ENCODE peak calls at places on chromosome 3, in eight cellular contexts. Q is lower lobe of right lung; G is RWPE1; U is CD8-positive, alpha-beta T cell; S is adrenal gland; R is tibial nerve; W is naive thymus-derived CD4-positive, alpha-beta T cell; X is transverse colon. M is an unnamed sample.

GRCh38 chr3:157231071-157231470 is 71.1 kb upstream of the CCNL1 start:
- DNase-seq in Q (no peak), G (no peak), U (no peak), S (no peak), R (no peak), W (no peak), X (no peak), M (no peak)

GRCh38 chr3:47399531-47400270 is 18.9 kb downstream of the PTPN23 start:
- DNase-seq in Q (no peak), G (no peak), U (no peak), S (no peak), R (no peak), W (no peak), X (no peak), M (no peak)

GRCh38 chr3:53498993-53499641 is 4.7 kb downstream of the CACNA1D start:
- DNase-seq in Q (no peak), G (no peak), U (no peak), S (no peak), R (no peak), W (no peak), X (no peak), M (no peak)

GRCh38 chr3:156751461-156752025 is 74.6 kb upstream of the LEKR1 start:
- DNase-seq in Q (no peak), G (peak), U (no peak), S (peak), R (peak), W (no peak), X (peak), M (peak)

GRCh38 chr3:145015243-145015642 is 1043.6 kb downstream of the DIPK2A start:
- DNase-seq in Q (no peak), G (peak), U (no peak), S (no peak), R (no peak), W (no peak), X (no peak), M (no peak)

GRCh38 chr3:95758707-95759106 is 1055.7 kb upstream of the EPHA6 start:
- DNase-seq in Q (no peak), G (no peak), U (no peak), S (no peak), R (no peak), W (no peak), X (no peak), M (no peak)

GRCh38 chr3:6734395-6734746 is 126.5 kb upstream of the GRM7 start:
- DNase-seq in Q (no peak), G (no peak), U (no peak), S (no peak), R (no peak), W (no peak), X (no peak), M (no peak)

GRCh38 chr3:98906230-98906629 is 4.7 kb upstream of the DCBLD2 start:
- DNase-seq in Q (no peak), G (peak), U (no peak), S (no peak), R (no peak), W (no peak), X (no peak), M (no peak)

GRCh38 chr3:194622621-194623360 is 10.4 kb downstream of the TMEM44 start:
- DNase-seq in Q (no peak), G (no peak), U (no peak), S (no peak), R (no peak), W (no peak), X (no peak), M (no peak)
- H3K27ac ChIP-seq in Q (no peak), G (no peak), U (no peak), S (no peak), R (no peak), W (no peak), X (no peak), M (no peak)

GRCh38 chr3:123511084-123511483 is 62.2 kb upstream of the ADCY5 start:
- DNase-seq in Q (no peak), G (no peak), U (no peak), S (no peak), R (no peak), W (no peak), X (no peak), M (no peak)

GRCh38 chr3:123508176-123508575 is 59.3 kb upstream of the ADCY5 start:
- DNase-seq in Q (no peak), G (no peak), U (no peak), S (no peak), R (no peak), W (no peak), X (no peak), M (no peak)

GRCh38 chr3:123505820-123506219 is 56.9 kb upstream of the ADCY5 start:
- DNase-seq in Q (no peak), G (no peak), U (no peak), S (no peak), R (no peak), W (no peak), X (no peak), M (no peak)

DNA sequence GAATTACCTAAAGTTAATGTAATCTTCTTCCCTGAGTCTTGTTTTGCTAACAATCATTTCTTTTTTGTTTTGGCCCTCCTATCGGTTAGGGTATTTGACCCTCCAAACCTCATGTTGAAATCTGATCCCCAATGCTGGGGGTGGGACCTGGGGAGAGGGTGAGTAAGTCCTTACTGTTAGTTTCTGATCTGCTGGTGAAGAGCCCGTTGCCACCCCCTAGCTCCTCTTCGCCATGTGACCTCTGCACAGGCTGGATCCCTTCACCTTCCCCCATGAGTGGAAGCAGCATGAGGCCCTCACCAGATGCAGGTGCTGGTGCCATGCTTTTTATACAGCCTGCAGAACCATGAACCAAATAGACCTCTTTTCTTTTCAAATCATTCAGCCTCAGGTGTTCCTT is 62.8 kb upstream of the ADCY5 start:
- DNase-seq in Q (no peak), G (no peak), U (no peak), S (no peak), R (no peak), W (no peak), X (no peak), M (no peak)
- H3K27ac ChIP-seq in Q (no peak), G (no peak), U (no peak), S (no peak), R (no peak), W (no peak), X (no peak), M (no peak)

DNA sequence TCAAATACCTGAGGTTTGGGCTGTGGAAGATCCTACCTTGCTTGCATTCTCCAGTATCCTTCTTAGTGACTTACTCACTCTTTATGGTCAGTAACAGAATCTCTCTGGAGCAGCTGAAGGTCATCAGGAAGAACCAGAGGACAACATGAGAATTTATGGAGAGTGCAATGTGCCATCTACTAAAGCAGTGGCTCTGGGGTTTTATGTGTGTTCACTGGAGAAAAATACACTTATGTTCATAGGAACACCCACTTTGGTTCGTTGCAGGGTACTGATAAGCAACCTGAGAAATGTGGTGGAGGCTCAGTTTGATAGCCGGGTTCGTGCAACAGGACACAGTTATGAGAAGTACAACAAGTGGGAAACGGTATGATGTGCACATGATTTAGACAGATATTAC is 12.8 kb downstream of the CPB1 start:
- DNase-seq in Q (no peak), G (no peak), U (no peak), S (no peak), R (no peak), W (no peak), X (no peak), M (no peak)
- H3K27ac ChIP-seq in Q (no peak), G (no peak), U (no peak), S (peak), R (no peak), W (no peak), X (no peak), M (no peak)

GRCh38 chr3:66498718-66499611 is 1.9 kb downstream of the LRIG1 start:
- DNase-seq in Q (no peak), G (no peak), U (no peak), S (no peak), R (no peak), W (no peak), X (no peak), M (no peak)

GRCh38 chr3:66500575-66501482 is at the start of gene LRIG1:
- DNase-seq in Q (peak), G (peak), U (peak), S (peak), R (peak), W (peak), X (peak), M (peak)

GRCh38 chr3:66497982-66498671 is 2.7 kb downstream of the LRIG1 start:
- DNase-seq in Q (no peak), G (no peak), U (no peak), S (no peak), R (no peak), W (no peak), X (no peak), M (no peak)

GRCh38 chr3:66501483-66502266 is 853 bp upstream of the LRIG1 start:
- DNase-seq in Q (no peak), G (no peak), U (no peak), S (no peak), R (no peak), W (no peak), X (no peak), M (no peak)

DNA sequence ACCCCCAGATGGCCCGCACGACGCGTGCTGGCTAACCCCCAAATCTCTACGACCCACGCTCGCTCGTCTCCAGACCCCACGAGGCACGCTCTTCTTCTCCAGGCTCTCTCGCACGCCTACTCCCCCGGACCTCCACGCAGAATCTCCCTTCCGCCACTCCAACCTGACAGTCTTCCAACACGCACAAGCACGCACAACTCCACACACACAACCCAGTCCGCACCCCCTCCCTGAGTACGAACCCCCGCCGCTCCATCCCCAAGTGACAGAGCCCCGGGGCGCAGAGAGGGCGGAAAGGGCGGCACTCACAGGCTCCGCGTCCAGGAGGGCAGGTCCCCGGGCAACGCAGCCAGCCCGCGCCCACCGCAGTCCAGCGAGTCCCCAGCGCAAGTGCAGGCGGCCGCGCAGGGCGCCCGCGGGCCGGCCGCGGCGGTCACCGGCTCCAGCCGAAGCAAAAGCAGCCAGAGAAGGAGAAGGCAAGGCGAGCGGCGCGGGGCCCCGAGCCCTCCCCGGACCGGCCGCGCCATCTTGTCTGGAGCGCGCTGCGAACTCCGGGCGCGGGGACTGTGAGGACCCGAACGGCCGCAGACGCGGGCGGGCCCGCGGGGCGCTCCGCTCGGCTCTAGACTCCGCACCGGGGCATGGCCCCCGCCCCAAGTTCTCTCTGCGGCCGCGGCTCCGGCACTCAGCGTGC is 794 bp downstream of the LRIG1 start:
- DNase-seq in Q (peak), G (no peak), U (peak), S (peak), R (peak), W (peak), X (peak), M (no peak)
- H3K27ac ChIP-seq in Q (peak), G (peak), U (peak), S (peak), R (peak), W (peak), X (peak), M (peak)

DNA sequence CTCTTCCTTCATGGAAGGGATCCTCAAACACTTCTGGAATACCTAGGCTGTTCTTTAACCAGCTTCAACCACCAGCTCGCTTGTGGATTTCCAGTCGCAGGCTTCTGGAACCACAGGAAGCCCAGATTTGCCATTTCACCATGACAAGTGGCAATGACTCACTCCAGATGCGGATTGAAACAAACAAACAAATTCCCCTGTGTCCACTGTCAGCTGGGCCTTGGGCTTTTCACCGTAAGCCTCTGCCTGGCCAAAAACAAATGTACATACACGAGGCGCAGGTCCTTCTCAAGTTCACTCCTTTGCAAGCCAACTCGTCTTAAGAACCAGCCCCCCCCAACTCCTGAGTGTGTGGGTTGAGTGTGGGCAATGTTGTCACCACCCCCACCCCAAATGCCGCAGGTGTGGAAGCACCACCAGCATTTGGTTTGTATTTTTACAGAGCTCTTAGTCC is 8.8 kb downstream of the BCL6 start:
- DNase-seq in Q (peak), G (no peak), U (no peak), S (peak), R (peak), W (no peak), X (no peak), M (no peak)
- H3K27ac ChIP-seq in Q (peak), G (peak), U (no peak), S (peak), R (peak), W (no peak), X (peak), M (peak)

GRCh38 chr3:170867552-170867951 is 2.4 kb downstream of the RPL22L1 start:
- DNase-seq in Q (no peak), G (no peak), U (no peak), S (no peak), R (no peak), W (no peak), X (no peak), M (no peak)
- H3K27ac ChIP-seq in Q (no peak), G (no peak), U (no peak), S (no peak), R (no peak), W (peak), X (no peak), M (peak)

GRCh38 chr3:73503781-73504180 is 121.0 kb downstream of the PDZRN3 start:
- DNase-seq in Q (no peak), G (no peak), U (no peak), S (no peak), R (no peak), W (no peak), X (no peak), M (no peak)
- H3K27ac ChIP-seq in Q (no peak), G (no peak), U (no peak), S (no peak), R (no peak), W (no peak), X (peak), M (peak)

GRCh38 chr3:37813403-37813802 is 48.3 kb upstream of the CTDSPL start:
- DNase-seq in Q (no peak), G (no peak), U (no peak), S (no peak), R (no peak), W (no peak), X (no peak), M (no peak)

GRCh38 chr3:37810788-37811187 is 50.9 kb upstream of the CTDSPL start:
- DNase-seq in Q (no peak), G (no peak), U (no peak), S (no peak), R (no peak), W (no peak), X (no peak), M (no peak)

GRCh38 chr3:37812497-37812896 is 49.2 kb upstream of the CTDSPL start:
- DNase-seq in Q (no peak), G (no peak), U (no peak), S (no peak), R (peak), W (no peak), X (no peak), M (no peak)

GRCh38 chr3:37809846-37810447 is 51.7 kb upstream of the CTDSPL start:
- DNase-seq in Q (no peak), G (no peak), U (no peak), S (no peak), R (no peak), W (no peak), X (no peak), M (no peak)

DNA sequence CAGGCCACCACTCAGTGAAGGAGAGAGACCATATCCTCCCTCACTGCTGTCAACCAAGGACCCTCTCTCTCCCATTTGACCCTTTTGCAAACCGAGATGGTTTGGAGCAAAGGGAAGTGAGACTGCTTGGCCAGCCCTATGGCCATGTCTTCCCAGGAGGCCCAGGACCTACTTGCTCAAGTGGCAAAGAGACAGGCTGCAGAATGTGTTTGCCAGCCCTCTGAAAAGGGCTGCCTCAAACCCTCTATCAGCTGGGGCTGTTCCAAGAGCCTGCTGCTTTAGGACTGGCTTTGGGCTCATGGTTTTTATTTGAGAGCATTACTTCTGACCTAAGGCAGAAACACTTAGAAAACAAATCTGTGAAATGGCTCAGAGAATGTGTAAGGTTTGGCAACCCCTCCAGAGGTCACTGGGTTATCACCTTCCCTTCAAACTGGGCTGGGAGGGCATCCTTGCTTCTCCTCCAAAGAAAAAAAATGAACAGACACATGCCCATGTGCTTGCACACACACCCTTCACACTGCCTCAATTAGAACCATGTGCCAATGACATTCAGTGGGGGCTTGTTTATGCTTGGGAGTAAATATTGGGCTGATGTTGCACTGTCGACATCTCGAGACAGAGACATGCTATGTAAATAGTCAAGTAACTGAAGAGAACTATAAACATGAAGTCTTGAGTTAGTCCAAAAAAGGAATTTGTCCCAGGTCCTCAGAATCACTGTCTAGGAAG is 49.9 kb upstream of the CTDSPL start:
- DNase-seq in Q (no peak), G (no peak), U (no peak), S (no peak), R (no peak), W (no peak), X (no peak), M (no peak)
- H3K27ac ChIP-seq in Q (no peak), G (no peak), U (no peak), S (no peak), R (no peak), W (no peak), X (peak), M (no peak)

DNA sequence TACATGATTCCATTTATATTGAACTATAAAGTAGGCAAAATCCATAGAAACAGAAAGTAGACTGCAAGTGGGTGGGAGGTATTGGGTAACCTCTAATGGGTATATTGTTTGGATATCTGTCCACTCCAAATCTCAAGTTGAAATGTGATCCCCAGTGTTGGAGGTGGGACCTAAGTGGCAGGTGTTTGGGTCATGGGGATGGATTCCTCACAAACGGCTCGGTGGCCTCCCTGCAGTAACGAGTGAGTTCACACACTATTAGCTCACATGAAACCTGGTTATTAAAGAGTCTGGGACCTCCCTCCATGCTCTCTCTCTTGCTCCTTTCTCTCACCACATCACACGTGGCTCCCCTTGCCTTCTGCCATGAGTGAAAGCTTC is 31.8 kb downstream of the MKRN2 start:
- DNase-seq in Q (no peak), G (no peak), U (no peak), S (no peak), R (no peak), W (no peak), X (no peak), M (no peak)
- H3K27ac ChIP-seq in Q (no peak), G (no peak), U (no peak), S (no peak), R (no peak), W (no peak), X (no peak), M (no peak)

DNA sequence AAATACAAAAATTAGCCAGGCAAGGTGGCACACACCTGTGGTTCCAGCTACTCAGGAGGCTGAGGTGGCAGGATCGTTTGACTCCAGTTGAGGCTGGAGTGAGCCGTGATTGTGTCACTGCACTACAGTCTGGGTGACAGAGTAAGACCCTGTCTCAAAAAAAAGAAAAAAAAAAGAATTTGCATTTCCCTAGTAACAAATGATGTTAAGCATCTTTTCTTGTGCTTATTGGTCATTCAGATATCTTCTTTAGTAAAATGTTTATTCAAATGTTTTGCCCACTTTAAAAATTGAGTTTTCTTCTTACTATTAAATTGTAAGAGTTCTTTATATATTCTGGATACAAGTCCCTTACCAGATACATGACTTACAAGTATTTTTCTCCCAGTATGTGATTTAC is 48.7 kb downstream of the NFKBIZ start:
- DNase-seq in Q (no peak), G (no peak), U (no peak), S (no peak), R (no peak), W (no peak), X (no peak), M (no peak)
- H3K27ac ChIP-seq in Q (no peak), G (no peak), U (no peak), S (no peak), R (no peak), W (no peak), X (no peak), M (no peak)